ENCODE peak calls at places on chromosome 10, in five cellular contexts. O is GM12865, A is epithelial cell of esophagus, S is esophagus squamous epithelium, C is AG04450. Z is an unnamed sample.
A peak's percentile ranks its signal among the peaks of the same experiment; 100 is the strongest.

GRCh38 chr10:2928219-2928840 is 139.0 kb upstream of the PFKP start:
- DNase-seq in C (peak; percentile 26), S (no peak), A (peak; percentile 61), O (peak; percentile 73), Z (peak; percentile 83)

GRCh38 chr10:1122349-1122748 is 66.2 kb downstream of the WDR37 start:
- DNase-seq in O (no peak), C (no peak), A (no peak), S (no peak), Z (no peak)

GRCh38 chr10:125662616-125663015 is 20.3 kb downstream of the TEX36 start:
- DNase-seq in O (no peak), A (no peak), C (no peak), S (no peak), Z (no peak)

GRCh38 chr10:19169684-19170083 is 121.1 kb downstream of the MALRD1 start:
- DNase-seq in O (no peak), A (peak; percentile 16), C (no peak), S (no peak), Z (no peak)

GRCh38 chr10:21953585-21954057 is 49.9 kb downstream of the DNAJC1 start:
- DNase-seq in C (no peak), A (peak; percentile 73), O (peak; percentile 56), S (no peak), Z (no peak)

GRCh38 chr10:110269641-110270318 is 34.9 kb downstream of the SMNDC1 start:
- DNase-seq in A (no peak), O (peak; percentile 27), S (no peak), C (no peak), Z (no peak)

GRCh38 chr10:129963076-129963830 is 821 bp downstream of the EBF3 start:
- DNase-seq in C (no peak), S (no peak), A (peak; percentile 24), O (no peak), Z (peak; percentile 45)

GRCh38 chr10:124539935-124540641 is 78.5 kb downstream of the LHPP start:
- DNase-seq in A (peak; percentile 30), C (no peak), O (peak; percentile 65), S (no peak), Z (peak; percentile 88)

GRCh38 chr10:73840056-73840402 is 28.6 kb upstream of the NDST2 start:
- DNase-seq in O (no peak), C (no peak), S (no peak), A (no peak), Z (no peak)

GRCh38 chr10:83469719-83470336 is 669.5 kb upstream of the GHITM start:
- DNase-seq in S (no peak), C (no peak), A (no peak), O (no peak), Z (no peak)

GRCh38 chr10:70518695-70519094 is 40.1 kb downstream of the PALD1 start:
- DNase-seq in A (peak; percentile 72), S (no peak), O (no peak), C (no peak), Z (no peak)

GRCh38 chr10:74177140-74177677 is 26.2 kb downstream of the ADK start:
- DNase-seq in A (peak; percentile 62), S (no peak), O (peak; percentile 48), C (no peak), Z (peak; percentile 25)

GRCh38 chr10:21396889-21397288 is 128.6 kb downstream of the SKIDA1 start:
- DNase-seq in A (no peak), S (no peak), C (no peak), O (no peak), Z (no peak)

GRCh38 chr10:30445716-30446115 is 11.7 kb downstream of the MAP3K8 start:
- DNase-seq in S (no peak), C (no peak), A (no peak), O (no peak), Z (no peak)

GRCh38 chr10:72784551-72785421 is 92.8 kb downstream of the MCU start:
- DNase-seq in O (no peak), A (peak; percentile 87), C (peak; percentile 81), S (no peak), Z (peak; percentile 63)

GRCh38 chr10:90530526-90530925 is 327.3 kb downstream of the HTR7 start:
- DNase-seq in C (no peak), O (no peak), S (no peak), A (no peak), Z (no peak)

GRCh38 chr10:120735773-120736371 is 115.3 kb upstream of the WDR11 start:
- DNase-seq in C (no peak), S (no peak), O (peak; percentile 28), A (peak; percentile 51), Z (no peak)

GRCh38 chr10:90644165-90644564 is 213.7 kb downstream of the HTR7 start:
- DNase-seq in S (no peak), C (no peak), A (peak; percentile 55), O (no peak), Z (no peak)

GRCh38 chr10:132407243-132407746 is 10.3 kb downstream of the PWWP2B start:
- DNase-seq in S (no peak), O (no peak), A (no peak), C (no peak), Z (no peak)

GRCh38 chr10:88232029-88232895 is 350.9 kb downstream of the RNLS start:
- DNase-seq in O (no peak), S (no peak), A (no peak), C (no peak), Z (no peak)

GRCh38 chr10:48453451-48454301 is 147.2 kb downstream of the MAPK8 start:
- DNase-seq in C (no peak), S (no peak), O (no peak), A (no peak), Z (no peak)

GRCh38 chr10:34181545-34182300 is 633.4 kb downstream of the PARD3 start:
- DNase-seq in S (no peak), C (peak; percentile 50), A (no peak), O (no peak), Z (no peak)

GRCh38 chr10:119817991-119818888 is 54.4 kb downstream of the MCMBP start:
- DNase-seq in A (peak; percentile 40), O (no peak), C (peak; percentile 13), S (no peak), Z (peak; percentile 100)

GRCh38 chr10:75469018-75469616 is 37.7 kb downstream of the LRMDA start:
- DNase-seq in A (peak; percentile 97), O (no peak), C (peak; percentile 39), S (no peak), Z (no peak)

GRCh38 chr10:16987976-16988610 is 141.5 kb downstream of the CUBN start:
- DNase-seq in O (no peak), C (no peak), A (no peak), S (no peak), Z (no peak)

GRCh38 chr10:47412869-47413268 is 28.8 kb upstream of the ZNF488 start:
- DNase-seq in C (no peak), A (no peak), O (no peak), S (no peak), Z (no peak)

DNA sequence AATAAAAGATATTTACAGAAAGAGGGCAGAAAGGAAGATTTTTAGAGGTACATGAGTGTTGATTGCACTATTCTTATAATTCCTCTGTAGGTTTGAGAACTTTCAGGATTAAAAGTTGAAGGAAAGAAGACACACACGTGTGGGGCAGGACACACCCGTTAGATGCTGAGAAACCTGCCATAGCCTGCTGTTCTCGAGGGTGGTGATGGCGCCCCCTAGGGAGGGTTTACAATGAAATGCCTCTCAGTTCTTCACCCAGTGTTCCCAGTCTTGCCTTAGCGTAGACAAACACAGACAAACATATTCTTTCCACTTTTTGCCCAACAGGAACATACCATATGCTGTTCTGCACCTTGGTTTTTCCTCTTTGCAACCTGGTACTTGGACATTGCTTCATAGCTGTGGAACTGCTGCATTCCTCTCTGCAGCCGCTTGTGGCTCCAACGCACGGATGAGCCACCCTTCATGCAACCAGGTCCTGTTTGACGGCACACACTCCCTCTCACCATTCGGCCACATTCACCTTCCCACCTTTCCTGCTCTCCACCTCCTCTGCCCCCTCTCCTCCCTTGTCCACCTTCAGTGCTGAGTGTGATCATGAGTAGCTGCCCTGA is 23.3 kb upstream of the HSPA12A start:
- DNase-seq in S (no peak), C (no peak), O (peak; percentile 32), A (peak; percentile 30), Z (no peak)
- TF ChIP-seq CTCF in S (no peak), C (peak; percentile 30), O (peak; percentile 39), A (no peak), Z (no peak)

DNA sequence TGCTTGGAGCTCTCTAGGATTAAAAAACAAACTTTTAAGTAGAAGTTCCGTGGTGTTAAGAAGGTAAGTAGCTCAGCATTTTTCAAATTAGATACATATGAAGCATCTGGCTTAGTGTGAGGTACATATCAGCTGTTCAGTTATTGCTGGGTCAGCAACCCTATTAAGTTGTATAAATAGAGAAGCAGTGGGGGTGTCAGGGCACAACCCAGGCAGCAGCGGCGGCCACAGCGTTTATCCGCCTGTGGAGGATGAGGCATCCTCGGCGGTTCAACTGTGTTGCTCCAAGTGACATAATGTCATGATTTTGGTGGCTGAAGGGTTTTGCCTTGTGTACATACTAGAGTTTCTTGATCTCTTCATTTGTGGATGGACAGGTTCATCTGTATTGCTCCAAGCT is 54.6 kb upstream of the KIF5B start:
- DNase-seq in S (no peak), A (no peak), O (no peak), C (no peak), Z (no peak)
- TF ChIP-seq CTCF in S (no peak), A (no peak), O (no peak), C (no peak), Z (no peak)

GRCh38 chr10:4162571-4163286 is 377.7 kb upstream of the KLF6 start:
- DNase-seq in S (no peak), A (no peak), C (no peak), O (no peak), Z (no peak)

GRCh38 chr10:4169448-4169847 is 384.4 kb upstream of the KLF6 start:
- DNase-seq in A (no peak), O (no peak), S (no peak), C (no peak), Z (no peak)

GRCh38 chr10:4170181-4170580 is 385.2 kb upstream of the KLF6 start:
- DNase-seq in S (no peak), A (no peak), C (no peak), O (no peak), Z (no peak)

GRCh38 chr10:4170633-4171314 is 385.8 kb upstream of the KLF6 start:
- DNase-seq in A (peak; percentile 73), S (no peak), C (no peak), O (peak; percentile 14), Z (no peak)

DNA sequence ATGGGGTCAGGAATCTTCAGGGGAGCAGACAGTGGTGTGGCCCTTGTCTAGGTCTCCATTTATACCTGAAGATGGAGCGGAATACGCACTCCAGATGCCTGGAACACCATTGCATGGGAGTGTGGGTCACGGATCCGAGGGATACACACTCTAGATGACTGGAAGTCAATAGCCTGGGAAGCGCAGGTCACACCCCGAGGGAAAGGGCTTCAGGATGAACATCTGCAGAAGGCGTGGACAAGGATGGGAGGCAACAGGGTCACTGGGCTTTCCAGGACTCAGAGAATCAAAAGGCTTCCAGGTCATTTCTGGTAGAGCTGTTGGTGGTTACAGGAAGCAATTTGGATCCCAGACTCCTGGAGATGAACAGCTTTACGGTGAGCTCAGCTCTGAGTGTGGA is 382.2 kb upstream of the KLF6 start:
- DNase-seq in C (no peak), O (no peak), A (no peak), S (no peak), Z (no peak)
- TF ChIP-seq CTCF in C (no peak), O (no peak), A (no peak), S (no peak), Z (no peak)

DNA sequence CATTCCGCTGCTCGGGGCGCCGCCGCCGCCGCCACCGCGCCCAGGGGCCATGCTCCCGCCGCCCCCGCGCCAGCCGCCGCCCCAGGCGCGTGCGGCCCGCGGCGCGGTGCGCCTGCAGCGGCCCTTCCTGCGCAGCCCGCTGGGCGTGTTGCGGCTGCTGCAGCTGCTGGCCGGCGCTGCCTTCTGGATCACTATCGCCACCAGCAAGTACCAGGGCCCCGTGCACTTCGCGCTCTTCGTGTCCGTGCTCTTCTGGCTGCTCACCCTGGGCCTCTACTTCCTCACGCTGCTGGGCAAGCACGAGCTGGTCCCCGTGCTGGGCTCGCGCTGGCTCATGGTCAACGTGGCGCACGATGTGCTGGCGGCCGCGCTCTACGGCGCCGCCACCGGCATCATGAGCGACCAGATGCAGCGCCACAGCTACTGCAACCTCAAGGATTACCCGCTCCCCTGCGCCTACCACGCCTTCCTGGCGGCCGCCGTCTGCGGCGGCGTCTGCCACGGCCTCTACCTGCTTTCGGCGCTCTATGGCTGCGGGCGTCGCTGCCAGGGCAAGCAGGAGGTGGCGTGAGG is 384 bp downstream of the MARVELD1 start:
- DNase-seq in O (peak; percentile 85), C (no peak), A (peak; percentile 89), S (peak; percentile 8), Z (peak; percentile 73)
- TF ChIP-seq CTCF in O (peak; percentile 34), C (peak; percentile 20), A (peak; percentile 32), S (no peak), Z (no peak)